ENCODE peak calls at places on chromosomes 5 and 9, in four cellular contexts. O is posterior cingulate gyrus; F is stimulated activated CD4-positive, alpha-beta T cell treated with anti-CD3 and anti-CD28 coated beads, Interleukin-4, amount 100 ng/mL, for 24 hours; M is AG04450. Q is an unnamed sample.

GRCh38 chr5:101440173-101440572 is 537.1 kb upstream of the ST8SIA4 start:
- DNase-seq in O (no peak), F (no peak), M (no peak), Q (no peak)

GRCh38 chr9:79465171-79465570 is 106.6 kb upstream of the TLE4 start:
- DNase-seq in O (no peak), F (no peak), M (no peak), Q (no peak)

GRCh38 chr5:93017854-93018253 is 563.2 kb downstream of the NR2F1-AS1 start:
- DNase-seq in O (no peak), F (no peak), M (peak), Q (peak)

GRCh38 chr9:85536076-85536475 is 205.7 kb downstream of the AGTPBP1 start:
- DNase-seq in O (no peak), F (no peak), M (no peak), Q (peak)

GRCh38 chr5:80109549-80110478 is 74.7 kb downstream of the THBS4 start:
- DNase-seq in O (peak), F (no peak), M (no peak), Q (no peak)

GRCh38 chr9:112866662-112867274 is 23.9 kb downstream of the SLC46A2 start:
- DNase-seq in O (no peak), F (no peak), M (no peak), Q (peak)

GRCh38 chr5:74945561-74946165 is 79.5 kb upstream of the FAM169A start:
- DNase-seq in O (no peak), F (peak), M (no peak), Q (no peak)

GRCh38 chr5:60883229-60883628 is 39.2 kb upstream of the ELOVL7 start:
- DNase-seq in O (no peak), F (no peak), M (no peak), Q (no peak)

GRCh38 chr9:133184971-133185370 is 21.3 kb upstream of the GBGT1 start:
- DNase-seq in O (no peak), F (peak), M (peak), Q (peak)

Q was measured in BJ.